ENCODE peak calls at places on chromosomes 5 and 9, in ten cellular contexts. D is stimulated activated CD4-positive, alpha-beta T cell treated with anti-CD3 and anti-CD28 coated beads, TNF-alpha, amount 100 ng/mL, for 4 hours; C is LoVo; F is HS-27A; H is H54; R is hypothalamus; P is fibroblast of lung; V is lung; A is lower lobe of right lung; T is MCF 10A. X is an unnamed sample.
A peak's percentile ranks its signal among the peaks of the same experiment; 100 is the strongest.

GRCh38 chr9:33416996-33417395 is 14.6 kb upstream of the AQP7 start:
- DNase-seq in P (no peak), R (no peak), T (no peak), A (no peak), D (no peak), V (no peak), H (no peak), F (no peak), C (no peak), X (no peak)

GRCh38 chr9:134178781-134179551 is 14.6 kb upstream of the RNU6ATAC start:
- DNase-seq in T (no peak), A (peak; percentile 39), D (no peak), R (no peak), F (no peak), P (peak; percentile 22), V (no peak), C (no peak), H (no peak), X (no peak)

GRCh38 chr9:24765025-24765756 is 219.5 kb upstream of the IZUMO3 start:
- DNase-seq in F (no peak), V (no peak), A (no peak), P (no peak), R (no peak), C (no peak), H (no peak), T (no peak), D (no peak), X (no peak)

GRCh38 chr9:14322211-14323082 is 8.5 kb upstream of the NFIB start:
- DNase-seq in H (peak; percentile 77), R (peak; percentile 93), P (peak; percentile 90), T (peak; percentile 94), V (peak; percentile 91), D (peak; percentile 51), F (peak; percentile 53), C (peak; percentile 91), A (peak; percentile 94), X (peak; percentile 80)

GRCh38 chr5:181084631-181085195 is 44.6 kb downstream of the BTNL9 start:
- DNase-seq in V (no peak), C (no peak), A (no peak), R (no peak), D (no peak), P (no peak), T (no peak), F (no peak), H (no peak), X (no peak)

GRCh38 chr5:133700251-133700650 is 87.9 kb upstream of the FSTL4 start:
- DNase-seq in F (no peak), T (no peak), D (no peak), A (no peak), P (no peak), V (no peak), R (no peak), C (no peak), H (no peak), X (no peak)

GRCh38 chr5:39815701-39816100 is 390.9 kb upstream of the DAB2 start:
- DNase-seq in A (no peak), H (no peak), V (no peak), D (no peak), F (no peak), T (no peak), C (no peak), P (peak; percentile 45), R (no peak), X (no peak)

GRCh38 chr9:16133556-16134227 is 580.8 kb downstream of the CCDC171 start:
- DNase-seq in A (peak; percentile 52), C (peak; percentile 30), D (no peak), H (peak; percentile 74), V (peak; percentile 33), F (no peak), P (peak; percentile 69), T (peak; percentile 89), R (peak; percentile 32), X (peak; percentile 77)

GRCh38 chr5:98635631-98636030 is 137.8 kb upstream of the RGMB start:
- DNase-seq in D (no peak), T (no peak), R (no peak), F (no peak), P (peak; percentile 79), A (no peak), C (no peak), H (no peak), V (no peak), X (no peak)

GRCh38 chr9:136364369-136364748 is 815 bp upstream of the DNLZ start:
- DNase-seq in P (no peak), H (no peak), C (no peak), V (no peak), T (no peak), D (no peak), A (no peak), F (no peak), R (no peak), X (no peak)

GRCh38 chr5:138402640-138403039 is 36.2 kb upstream of the REEP2 start:
- DNase-seq in A (no peak), R (no peak), F (no peak), C (no peak), P (no peak), T (no peak), V (no peak), H (no peak), D (no peak), X (no peak)

GRCh38 chr9:127349483-127350127 is 47.4 kb upstream of the SLC2A8 start:
- DNase-seq in C (no peak), P (no peak), T (no peak), D (no peak), V (no peak), A (no peak), F (no peak), H (no peak), R (no peak), X (no peak)

GRCh38 chr5:154395407-154396106 is 50.2 kb upstream of the SAP30L start:
- DNase-seq in A (no peak), T (peak; percentile 97), V (peak; percentile 38), H (no peak), R (no peak), F (no peak), D (no peak), P (no peak), C (peak; percentile 29), X (peak; percentile 89)

GRCh38 chr9:86487222-86487841 is 133.1 kb upstream of the TUT7 start:
- DNase-seq in V (no peak), P (peak; percentile 85), H (peak; percentile 15), C (peak; percentile 41), A (no peak), D (no peak), T (peak; percentile 64), R (no peak), F (no peak), X (peak; percentile 66)

GRCh38 chr9:20620658-20621552 is 1.4 kb downstream of the MLLT3 start:
- DNase-seq in C (no peak), D (peak; percentile 44), A (peak; percentile 59), V (peak; percentile 37), F (no peak), P (peak; percentile 56), R (peak; percentile 24), H (no peak), T (no peak), X (peak; percentile 21)

GRCh38 chr9:94639996-94640376 is 668 bp upstream of the FBP1 start:
- DNase-seq in H (no peak), F (no peak), R (no peak), D (no peak), P (no peak), V (no peak), T (no peak), A (no peak), C (no peak), X (no peak)

GRCh38 chr9:93644397-93645088 is 68.2 kb downstream of the PHF2 start:
- DNase-seq in F (no peak), P (no peak), V (no peak), D (no peak), C (no peak), R (no peak), H (no peak), A (no peak), T (no peak), X (no peak)

GRCh38 chr5:54301215-54301614 is 9.2 kb downstream of the ARL15 start:
- DNase-seq in R (no peak), C (no peak), D (no peak), V (no peak), P (no peak), T (no peak), H (no peak), A (no peak), F (no peak), X (no peak)

GRCh38 chr5:125349432-125349831 is 603.0 kb upstream of the ZNF608 start:
- DNase-seq in R (no peak), H (no peak), T (no peak), D (no peak), V (no peak), A (no peak), P (peak; percentile 54), F (no peak), C (no peak), X (no peak)

GRCh38 chr5:149333711-149334443 is 11.4 kb upstream of the GRPEL2 start:
- DNase-seq in R (no peak), V (no peak), T (no peak), D (no peak), A (no peak), C (no peak), H (no peak), F (no peak), P (no peak), X (no peak)

GRCh38 chr9:18976368-18977238 is 56.4 kb downstream of the SAXO1 start:
- DNase-seq in T (no peak), C (peak; percentile 24), V (no peak), P (peak; percentile 89), H (peak; percentile 44), D (no peak), A (no peak), F (peak; percentile 71), R (no peak), X (no peak)

GRCh38 chr5:111968459-111968858 is 211.5 kb upstream of the NREP start:
- DNase-seq in F (no peak), V (no peak), C (no peak), H (no peak), P (peak; percentile 58), D (no peak), R (no peak), T (peak; percentile 25), A (no peak), X (no peak)

GRCh38 chr5:115352571-115352970 is 56.1 kb upstream of the CCDC112 start:
- DNase-seq in R (no peak), V (no peak), F (no peak), C (no peak), P (no peak), D (no peak), A (no peak), H (no peak), T (no peak), X (no peak)

GRCh38 chr5:43020294-43020711 is 19.8 kb downstream of the ANXA2R start:
- DNase-seq in D (no peak), H (no peak), T (no peak), F (no peak), C (no peak), A (no peak), R (no peak), V (no peak), P (no peak), X (no peak)

GRCh38 chr9:108136646-108137045 is 647.1 kb upstream of the KLF4 start:
- DNase-seq in D (no peak), T (no peak), P (peak; percentile 39), A (no peak), H (no peak), R (no peak), V (no peak), C (no peak), F (no peak), X (no peak)

GRCh38 chr9:86827893-86828292 is 119.4 kb downstream of the GAS1 start:
- DNase-seq in H (no peak), C (no peak), D (no peak), P (peak; percentile 41), F (no peak), R (no peak), T (no peak), A (no peak), V (no peak), X (no peak)

GRCh38 chr9:99375481-99375880 is 153.4 kb downstream of the SEC61B start:
- DNase-seq in F (no peak), C (no peak), R (no peak), V (no peak), D (no peak), A (no peak), T (no peak), P (no peak), H (no peak), X (no peak)

GRCh38 chr5:132044207-132044606 is 16.2 kb upstream of the IL3 start:
- DNase-seq in P (no peak), C (no peak), A (peak; percentile 60), H (no peak), T (no peak), F (no peak), V (no peak), D (no peak), R (no peak), X (no peak)